ENCODE peak calls at places on chromosomes 12 and 14, in four cellular contexts. L is heart right ventricle, A is left lung, C is endodermal cell. Z is an unnamed sample.

GRCh38 chr12:116427200-116427932 is 131.8 kb upstream of the MAP1LC3B2 start:
- DNase-seq in L (no peak), C (peak; percentile 97), A (no peak), Z (no peak)

GRCh38 chr12:50642035-50642451 is 121.9 kb upstream of the ATF1 start:
- DNase-seq in A (no peak), L (no peak), C (no peak), Z (no peak)

GRCh38 chr12:111024205-111024794 is 103.9 kb upstream of the MYL2 start:
- DNase-seq in C (peak; percentile 94), L (peak; percentile 42), A (peak; percentile 85), Z (no peak)

GRCh38 chr12:10559241-10559640 is 53.6 kb downstream of the EIF2S3B start:
- DNase-seq in A (no peak), L (no peak), C (no peak), Z (no peak)

GRCh38 chr14:74501135-74501614 is 7.6 kb downstream of the ISCA2 start:
- DNase-seq in C (peak; percentile 92), L (peak; percentile 66), A (no peak), Z (peak; percentile 83)

GRCh38 chr12:102481705-102482104 is 1.3 kb upstream of the IGF1 start:
- DNase-seq in A (no peak), L (no peak), C (no peak), Z (no peak)

GRCh38 chr12:113961921-113962710 is 4.0 kb downstream of the RBM19 start:
- DNase-seq in L (no peak), C (no peak), A (no peak), Z (no peak)

GRCh38 chr14:68649461-68650189 is 143.2 kb downstream of the ZFP36L1 start:
- DNase-seq in C (peak; percentile 17), L (no peak), A (no peak), Z (peak; percentile 31)

GRCh38 chr12:123942911-123943648 is 29.6 kb downstream of the CCDC92 start:
- DNase-seq in C (no peak), A (no peak), L (no peak), Z (no peak)

GRCh38 chr12:92261071-92261470 is 115.4 kb upstream of the BTG1 start:
- DNase-seq in C (no peak), A (no peak), L (no peak), Z (no peak)

GRCh38 chr12:32125455-32126084 is 18.9 kb downstream of the BICD1 start:
- DNase-seq in L (no peak), C (peak; percentile 13), A (no peak), Z (no peak)

GRCh38 chr14:50573862-50574261 is 13.9 kb downstream of the ATL1 start:
- DNase-seq in C (no peak), A (no peak), L (no peak), Z (no peak)

GRCh38 chr14:32800320-32800719 is 138.4 kb upstream of the NPAS3 start:
- DNase-seq in A (no peak), L (no peak), C (no peak), Z (no peak)

GRCh38 chr12:113403435-113404415 is at the start of gene SDS:
- DNase-seq in C (peak; percentile 60), A (no peak), L (peak; percentile 73), Z (peak; percentile 73)

GRCh38 chr12:87812711-87813110 is 216.5 kb downstream of the C12orf50 start:
- DNase-seq in L (no peak), A (no peak), C (no peak), Z (no peak)

GRCh38 chr12:56078427-56078826 is 1.5 kb upstream of the ERBB3 start:
- DNase-seq in L (no peak), A (no peak), C (no peak), Z (no peak)

GRCh38 chr14:55814873-55815272 is 234.9 kb downstream of the KTN1 start:
- DNase-seq in L (no peak), A (no peak), C (no peak), Z (no peak)

GRCh38 chr14:60655898-60656754 is 6.8 kb upstream of the SIX1 start:
- DNase-seq in C (peak; percentile 76), L (no peak), A (peak; percentile 60), Z (no peak)

GRCh38 chr14:55207832-55208231 is 16.4 kb upstream of the DLGAP5 start:
- DNase-seq in C (no peak), L (no peak), A (no peak), Z (no peak)

GRCh38 chr14:39203659-39204606 is 28.9 kb downstream of the PNN start:
- DNase-seq in A (no peak), L (no peak), C (peak; percentile 96), Z (no peak)

GRCh38 chr12:15116073-15116472 is 105.1 kb downstream of the RERG start:
- DNase-seq in L (no peak), C (no peak), A (no peak), Z (peak; percentile 65)

GRCh38 chr12:4284306-4284705 is 10.7 kb downstream of the CCND2 start:
- DNase-seq in A (no peak), L (no peak), C (peak; percentile 40), Z (no peak)
- H3K4me1 ChIP-seq in A (peaks cover 8% of the 10 kb centered on the region), L (peaks cover 81% of the 10 kb centered on the region), C (peaks cover 3% of the 10 kb centered on the region), Z (no peaks in the 10 kb centered on the region)

GRCh38 chr14:106208794-106209193 is 682.4 kb downstream of the TMEM121 start:
- DNase-seq in A (no peak), C (no peak), L (no peak), Z (no peak)
- H3K27ac ChIP-seq in A (no peak overlapping the region), C (no peak overlapping the region), L (no peak overlapping the region), Z (no peak overlapping the region)

DNA sequence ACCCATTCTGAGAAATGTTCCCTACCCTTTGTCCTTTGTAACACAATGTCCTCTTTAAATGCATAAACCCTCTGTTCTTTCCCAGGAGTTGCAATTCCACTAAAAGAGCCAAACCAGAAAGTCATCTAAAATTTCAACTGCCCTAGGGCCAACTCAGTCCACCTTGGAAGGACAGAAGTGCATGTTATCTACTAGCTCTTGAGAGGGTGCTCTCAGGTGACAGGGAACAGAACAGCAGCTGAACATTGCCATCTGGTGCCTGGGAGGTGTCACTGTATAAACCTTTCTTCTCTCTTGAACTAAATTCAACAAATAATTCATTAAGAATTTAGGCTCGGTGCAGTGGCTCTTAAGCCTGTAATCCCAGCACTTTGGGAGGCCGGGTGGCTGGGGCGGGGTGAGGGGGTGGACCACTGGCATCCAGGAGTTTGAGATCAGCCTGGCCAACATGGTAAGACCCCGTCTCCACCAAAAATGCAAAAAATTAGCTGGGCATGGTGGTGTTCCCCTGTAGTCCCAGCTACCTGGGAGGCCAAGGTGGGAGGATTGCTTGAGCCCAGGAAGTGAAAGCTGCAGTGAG is 10.3 kb upstream of the FERMT2 start:
- DNase-seq in C (peak; percentile 86), L (peak; percentile 65), A (no peak), Z (peak; percentile 49)
- TF ChIP-seq CTCF in C (peak; percentile 83), L (peak; percentile 60), A (peak; percentile 39), Z (peak; percentile 72)

GRCh38 chr12:121996945-121997612 is 24.6 kb upstream of the BCL7A start:
- DNase-seq in C (no peak), A (no peak), L (no peak), Z (no peak)

GRCh38 chr12:121990692-121991603 is 30.7 kb upstream of the BCL7A start:
- DNase-seq in C (no peak), A (no peak), L (no peak), Z (no peak)

GRCh38 chr12:121992059-121992879 is 29.4 kb upstream of the BCL7A start:
- DNase-seq in A (no peak), L (no peak), C (no peak), Z (no peak)

GRCh38 chr12:122001379-122002209 is 20.1 kb upstream of the BCL7A start:
- DNase-seq in A (no peak), L (no peak), C (no peak), Z (no peak)

GRCh38 chr12:121996050-121996944 is 25.4 kb upstream of the BCL7A start:
- DNase-seq in L (no peak), A (no peak), C (no peak), Z (no peak)
- H3K4me1 ChIP-seq in L (peaks cover 12% of the 10 kb centered on the region), A (no peaks in the 10 kb centered on the region), C (peaks cover 8% of the 10 kb centered on the region), Z (peaks cover 12% of the 10 kb centered on the region)

DNA sequence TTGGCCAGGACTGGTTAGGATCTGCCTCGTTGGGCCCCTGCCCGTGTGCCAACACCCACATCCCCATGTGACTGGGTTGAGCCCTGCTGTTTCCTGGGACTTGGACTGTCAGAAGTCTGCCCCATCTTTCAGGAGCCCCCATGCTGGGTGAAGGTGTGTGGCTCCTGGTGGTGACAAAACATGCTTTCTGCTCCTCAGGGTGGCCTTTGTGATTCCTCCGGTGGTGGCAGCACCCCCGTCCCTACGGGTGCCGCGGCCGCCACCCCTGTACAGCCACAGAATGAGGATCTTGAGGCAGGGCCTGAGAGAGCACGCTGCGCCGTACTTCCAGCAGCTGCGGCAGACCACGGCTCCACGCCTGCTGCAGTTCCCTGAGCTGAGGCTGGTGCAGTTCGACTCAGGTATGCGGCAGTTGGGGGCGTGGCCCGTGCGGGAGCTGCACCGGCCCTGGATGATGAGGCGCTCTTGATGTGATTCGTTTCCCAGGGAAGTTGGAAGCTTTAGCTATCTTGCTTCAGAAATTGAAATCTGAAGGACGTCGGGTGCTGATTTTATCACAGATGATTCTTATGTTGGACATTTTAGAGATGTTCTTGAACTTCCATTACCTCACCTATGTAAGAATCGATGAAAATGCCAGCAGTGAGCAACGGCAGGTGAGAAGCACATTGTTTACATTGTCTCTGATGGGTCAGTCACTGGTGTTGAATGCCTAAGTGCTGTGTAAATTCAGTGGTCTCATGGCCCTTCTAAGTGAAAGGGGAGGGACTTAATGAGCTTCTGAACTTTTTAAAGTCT is 80.0 kb downstream of the EP400 start:
- DNase-seq in C (peak; percentile 75), A (no peak), L (no peak), Z (no peak)
- H3K27ac ChIP-seq in C (no peak overlapping the region), A (no peak overlapping the region), L (no peak overlapping the region), Z (no peak overlapping the region)

DNA sequence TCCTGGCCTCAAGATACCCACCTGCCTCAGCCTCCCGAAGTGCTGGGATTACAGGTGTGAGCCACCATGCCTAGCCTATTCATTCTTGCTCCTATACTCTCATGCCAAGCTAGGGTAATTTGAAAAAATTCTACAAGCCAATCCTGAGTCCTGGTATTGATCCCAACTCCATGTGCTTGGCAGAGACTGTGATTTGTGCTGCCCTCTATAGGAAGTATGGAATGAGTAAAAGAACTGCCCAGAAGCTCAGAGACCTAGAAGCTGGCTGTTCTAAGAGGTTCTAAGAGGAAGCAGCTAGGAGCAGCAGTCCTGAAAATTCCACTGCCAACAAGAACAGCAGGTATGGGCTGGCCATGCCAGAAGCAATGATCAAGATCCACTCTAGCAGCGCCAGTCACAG is 402.5 kb downstream of the PCNX1 start:
- DNase-seq in L (no peak), A (no peak), C (no peak), Z (no peak)
- TF ChIP-seq CTCF in L (no peak), A (no peak), C (peak; percentile 73), Z (no peak)

GRCh38 chr14:104066719-104067118 is 18.8 kb upstream of the ASPG start:
- DNase-seq in A (no peak), L (no peak), C (no peak), Z (no peak)
- H3K4me1 ChIP-seq in A (no peaks in the 10 kb centered on the region), L (no peaks in the 10 kb centered on the region), C (no peaks in the 10 kb centered on the region), Z (no peaks in the 10 kb centered on the region)